ENCODE peak calls at places on chromosomes 12 and 14, in eight cellular contexts. One of them, this sample, is unnamed.

GRCh38 chr12:9237286-9237685 is 29.1 kb upstream of the PZP start:
- DNase-seq in naive thymus-derived CD4-positive, alpha-beta T cell: no peak
- DNase-seq in T-helper 17 cell: no peak
- DNase-seq in HEK293T: no peak
- DNase-seq in NCI-H1417: no peak
- DNase-seq in ACHN: no peak
- DNase-seq in non-pigmented ciliary epithelial cell: no peak
- DNase-seq in putamen: no peak
- DNase-seq in this sample: no peak

GRCh38 chr12:82968644-82969339 is 282.1 kb downstream of the TMTC2 start:
- DNase-seq in HEK293T: no peak
- DNase-seq in T-helper 17 cell: no peak
- DNase-seq in putamen: no peak
- DNase-seq in NCI-H1417: peak
- DNase-seq in non-pigmented ciliary epithelial cell: no peak
- DNase-seq in ACHN: no peak
- DNase-seq in naive thymus-derived CD4-positive, alpha-beta T cell: no peak
- DNase-seq in this sample: no peak

GRCh38 chr14:49861581-49861922 is 9.0 kb upstream of the NEMF start:
- DNase-seq in non-pigmented ciliary epithelial cell: peak
- DNase-seq in HEK293T: peak
- DNase-seq in T-helper 17 cell: peak
- DNase-seq in ACHN: peak
- DNase-seq in NCI-H1417: no peak
- DNase-seq in putamen: peak
- DNase-seq in naive thymus-derived CD4-positive, alpha-beta T cell: peak
- DNase-seq in this sample: peak

GRCh38 chr14:67332468-67332867 is 27.1 kb downstream of the ATP6V1D start:
- DNase-seq in non-pigmented ciliary epithelial cell: no peak
- DNase-seq in HEK293T: no peak
- DNase-seq in NCI-H1417: no peak
- DNase-seq in ACHN: no peak
- DNase-seq in T-helper 17 cell: no peak
- DNase-seq in naive thymus-derived CD4-positive, alpha-beta T cell: no peak
- DNase-seq in putamen: no peak
- DNase-seq in this sample: no peak

GRCh38 chr12:88544991-88545684 is 35.1 kb downstream of the KITLG start:
- DNase-seq in T-helper 17 cell: no peak
- DNase-seq in putamen: no peak
- DNase-seq in ACHN: no peak
- DNase-seq in NCI-H1417: no peak
- DNase-seq in non-pigmented ciliary epithelial cell: no peak
- DNase-seq in HEK293T: no peak
- DNase-seq in naive thymus-derived CD4-positive, alpha-beta T cell: no peak
- DNase-seq in this sample: no peak

GRCh38 chr12:2082321-2082720 is 29.5 kb downstream of the CACNA1C start:
- DNase-seq in naive thymus-derived CD4-positive, alpha-beta T cell: no peak
- DNase-seq in T-helper 17 cell: no peak
- DNase-seq in ACHN: no peak
- DNase-seq in HEK293T: no peak
- DNase-seq in putamen: no peak
- DNase-seq in non-pigmented ciliary epithelial cell: no peak
- DNase-seq in NCI-H1417: peak
- DNase-seq in this sample: no peak

GRCh38 chr14:92924247-92924646 is 1.3 kb downstream of the CHGA start:
- DNase-seq in NCI-H1417: peak
- DNase-seq in ACHN: no peak
- DNase-seq in naive thymus-derived CD4-positive, alpha-beta T cell: no peak
- DNase-seq in T-helper 17 cell: no peak
- DNase-seq in non-pigmented ciliary epithelial cell: no peak
- DNase-seq in putamen: no peak
- DNase-seq in HEK293T: no peak
- DNase-seq in this sample: no peak

GRCh38 chr14:52325126-52325525 is 11.0 kb downstream of the PTGER2 start:
- DNase-seq in HEK293T: no peak
- DNase-seq in naive thymus-derived CD4-positive, alpha-beta T cell: no peak
- DNase-seq in putamen: peak
- DNase-seq in T-helper 17 cell: no peak
- DNase-seq in ACHN: peak
- DNase-seq in NCI-H1417: no peak
- DNase-seq in non-pigmented ciliary epithelial cell: no peak
- DNase-seq in this sample: no peak

GRCh38 chr14:103480595-103480994 is 42.0 kb downstream of the CKB start:
- DNase-seq in naive thymus-derived CD4-positive, alpha-beta T cell: no peak
- DNase-seq in non-pigmented ciliary epithelial cell: no peak
- DNase-seq in T-helper 17 cell: no peak
- DNase-seq in putamen: no peak
- DNase-seq in NCI-H1417: no peak
- DNase-seq in ACHN: no peak
- DNase-seq in HEK293T: no peak
- DNase-seq in this sample: no peak

GRCh38 chr12:70576341-70577282 is 60.6 kb downstream of the PTPRB start:
- DNase-seq in ACHN: peak
- DNase-seq in NCI-H1417: peak
- DNase-seq in naive thymus-derived CD4-positive, alpha-beta T cell: no peak
- DNase-seq in non-pigmented ciliary epithelial cell: peak
- DNase-seq in putamen: peak
- DNase-seq in T-helper 17 cell: no peak
- DNase-seq in HEK293T: peak
- DNase-seq in this sample: peak

GRCh38 chr12:6866163-6866919 is 990 bp upstream of the TPI1 start:
- DNase-seq in ACHN: no peak
- DNase-seq in HEK293T: no peak
- DNase-seq in naive thymus-derived CD4-positive, alpha-beta T cell: no peak
- DNase-seq in NCI-H1417: peak
- DNase-seq in non-pigmented ciliary epithelial cell: no peak
- DNase-seq in T-helper 17 cell: no peak
- DNase-seq in putamen: no peak
- DNase-seq in this sample: no peak

GRCh38 chr12:68762691-68763090 is 16.7 kb downstream of the SLC35E3 start:
- DNase-seq in T-helper 17 cell: no peak
- DNase-seq in non-pigmented ciliary epithelial cell: no peak
- DNase-seq in ACHN: no peak
- DNase-seq in NCI-H1417: no peak
- DNase-seq in naive thymus-derived CD4-positive, alpha-beta T cell: no peak
- DNase-seq in putamen: no peak
- DNase-seq in HEK293T: no peak
- DNase-seq in this sample: no peak

GRCh38 chr14:62143235-62143634 is 381.0 kb downstream of the SNAPC1 start:
- DNase-seq in naive thymus-derived CD4-positive, alpha-beta T cell: no peak
- DNase-seq in ACHN: no peak
- DNase-seq in NCI-H1417: no peak
- DNase-seq in HEK293T: no peak
- DNase-seq in non-pigmented ciliary epithelial cell: no peak
- DNase-seq in putamen: no peak
- DNase-seq in T-helper 17 cell: no peak
- DNase-seq in this sample: no peak

GRCh38 chr14:102831163-102831804 is 54.0 kb downstream of the TRAF3 start:
- DNase-seq in T-helper 17 cell: no peak
- DNase-seq in ACHN: no peak
- DNase-seq in naive thymus-derived CD4-positive, alpha-beta T cell: no peak
- DNase-seq in non-pigmented ciliary epithelial cell: no peak
- DNase-seq in HEK293T: no peak
- DNase-seq in NCI-H1417: no peak
- DNase-seq in putamen: no peak
- DNase-seq in this sample: no peak

GRCh38 chr12:47753021-47754001 is 5.4 kb downstream of the RAPGEF3 start:
- DNase-seq in putamen: no peak
- DNase-seq in HEK293T: no peak
- DNase-seq in naive thymus-derived CD4-positive, alpha-beta T cell: no peak
- DNase-seq in non-pigmented ciliary epithelial cell: no peak
- DNase-seq in ACHN: peak
- DNase-seq in NCI-H1417: peak
- DNase-seq in T-helper 17 cell: no peak
- DNase-seq in this sample: no peak

GRCh38 chr14:31527546-31527945 is 33.7 kb upstream of the NUBPL start:
- DNase-seq in non-pigmented ciliary epithelial cell: no peak
- DNase-seq in naive thymus-derived CD4-positive, alpha-beta T cell: no peak
- DNase-seq in NCI-H1417: no peak
- DNase-seq in putamen: no peak
- DNase-seq in ACHN: no peak
- DNase-seq in HEK293T: no peak
- DNase-seq in T-helper 17 cell: no peak
- DNase-seq in this sample: no peak

GRCh38 chr14:104735830-104736642 is 12.0 kb downstream of the ADSS1 start:
- DNase-seq in T-helper 17 cell: no peak
- DNase-seq in non-pigmented ciliary epithelial cell: no peak
- DNase-seq in putamen: peak
- DNase-seq in NCI-H1417: no peak
- DNase-seq in HEK293T: no peak
- DNase-seq in naive thymus-derived CD4-positive, alpha-beta T cell: no peak
- DNase-seq in ACHN: no peak
- DNase-seq in this sample: no peak

GRCh38 chr12:89648211-89648930 is 60.3 kb downstream of the ATP2B1 start:
- DNase-seq in ACHN: no peak
- DNase-seq in putamen: no peak
- DNase-seq in NCI-H1417: no peak
- DNase-seq in HEK293T: no peak
- DNase-seq in T-helper 17 cell: no peak
- DNase-seq in naive thymus-derived CD4-positive, alpha-beta T cell: no peak
- DNase-seq in non-pigmented ciliary epithelial cell: no peak
- DNase-seq in this sample: no peak

GRCh38 chr14:61461808-61462275 is 140.5 kb downstream of the PRKCH start:
- DNase-seq in non-pigmented ciliary epithelial cell: no peak
- DNase-seq in ACHN: peak
- DNase-seq in HEK293T: peak
- DNase-seq in T-helper 17 cell: no peak
- DNase-seq in putamen: peak
- DNase-seq in naive thymus-derived CD4-positive, alpha-beta T cell: peak
- DNase-seq in NCI-H1417: peak
- DNase-seq in this sample: peak

GRCh38 chr14:42872775-42873174 is 1266.1 kb downstream of the LRFN5 start:
- DNase-seq in non-pigmented ciliary epithelial cell: no peak
- DNase-seq in HEK293T: no peak
- DNase-seq in ACHN: no peak
- DNase-seq in putamen: no peak
- DNase-seq in naive thymus-derived CD4-positive, alpha-beta T cell: no peak
- DNase-seq in NCI-H1417: no peak
- DNase-seq in T-helper 17 cell: no peak
- DNase-seq in this sample: no peak

GRCh38 chr12:27828196-27828595 is 48.2 kb upstream of the MANSC4 start:
- DNase-seq in HEK293T: no peak
- DNase-seq in non-pigmented ciliary epithelial cell: no peak
- DNase-seq in putamen: no peak
- DNase-seq in naive thymus-derived CD4-positive, alpha-beta T cell: no peak
- DNase-seq in T-helper 17 cell: no peak
- DNase-seq in ACHN: peak
- DNase-seq in NCI-H1417: no peak
- DNase-seq in this sample: no peak

GRCh38 chr12:98895086-98895651 is 250.1 kb downstream of the APAF1 start:
- DNase-seq in T-helper 17 cell: no peak
- DNase-seq in naive thymus-derived CD4-positive, alpha-beta T cell: no peak
- DNase-seq in non-pigmented ciliary epithelial cell: no peak
- DNase-seq in NCI-H1417: peak
- DNase-seq in HEK293T: peak
- DNase-seq in putamen: peak
- DNase-seq in ACHN: no peak
- DNase-seq in this sample: no peak

GRCh38 chr12:61546296-61546695 is 713.9 kb upstream of the USP15 start:
- DNase-seq in NCI-H1417: peak
- DNase-seq in ACHN: peak
- DNase-seq in naive thymus-derived CD4-positive, alpha-beta T cell: no peak
- DNase-seq in T-helper 17 cell: no peak
- DNase-seq in non-pigmented ciliary epithelial cell: no peak
- DNase-seq in HEK293T: no peak
- DNase-seq in putamen: no peak
- DNase-seq in this sample: no peak

This sample was measured in T-helper 1 cell.